ENCODE peak calls at places on chromosomes 1 and 21, in ten cellular contexts. I is neural progenitor cell; X is CD4-positive, alpha-beta T cell; A is CD8-positive, alpha-beta T cell; Y is neural crest cell; Q is brain microvascular endothelial cell; O is HL-60; M is left ventricle myocardium inferior; N is progenitor cell of endocrine pancreas; E is B cell. P is an unnamed sample.

GRCh38 chr1:231827337-231828105 is 200.9 kb downstream of the DISC1 start:
- DNase-seq in I (no peak), X (no peak), A (no peak), Y (no peak), Q (peak), O (no peak), M (no peak), N (no peak), E (no peak), P (peak)

GRCh38 chr1:100860397-100860991 is 34.1 kb downstream of the EXTL2 start:
- DNase-seq in I (peak), X (no peak), A (no peak), Y (no peak), Q (peak), O (no peak), M (no peak), N (no peak), E (no peak), P (peak)

GRCh38 chr1:229879746-229880145 is 187.3 kb upstream of the GALNT2 start:
- DNase-seq in I (no peak), X (no peak), A (no peak), Y (no peak), Q (no peak), O (no peak), M (no peak), N (no peak), E (no peak), P (no peak)

GRCh38 chr1:40976952-40977690 is 2.4 kb upstream of the CTPS1 start:
- DNase-seq in I (no peak), X (no peak), A (no peak), Y (no peak), Q (peak), O (no peak), M (no peak), N (no peak), E (no peak), P (no peak)

GRCh38 chr1:230977781-230978490 is 725 bp downstream of the TTC13 start:
- DNase-seq in I (peak), X (peak), A (peak), Y (peak), Q (no peak), O (no peak), M (peak), N (peak), E (peak), P (peak)

GRCh38 chr21:39020751-39021474 is 162.3 kb downstream of the PSMG1 start:
- DNase-seq in I (no peak), X (no peak), A (no peak), Y (no peak), Q (peak), O (no peak), M (peak), N (no peak), E (no peak), P (peak)

GRCh38 chr21:31034378-31034777 is 3.9 kb downstream of the KRTAP19-8 start:
- DNase-seq in I (no peak), X (no peak), A (no peak), Y (no peak), Q (no peak), O (no peak), M (no peak), N (no peak), E (no peak), P (no peak)

GRCh38 chr1:211632808-211633522 is 42.5 kb downstream of the NEK2 start:
- DNase-seq in I (no peak), X (no peak), A (no peak), Y (no peak), Q (peak), O (no peak), M (peak), N (no peak), E (no peak), P (no peak)

GRCh38 chr1:192977089-192977706 is 82.0 kb downstream of the UCHL5 start:
- DNase-seq in I (no peak), X (no peak), A (no peak), Y (no peak), Q (no peak), O (no peak), M (no peak), N (no peak), E (no peak), P (no peak)

GRCh38 chr1:32741417-32742131 is 39.0 kb upstream of the SYNC start:
- DNase-seq in I (peak), X (no peak), A (no peak), Y (no peak), Q (no peak), O (no peak), M (no peak), N (no peak), E (no peak), P (peak)

GRCh38 chr1:235954306-235955283 is 87.9 kb upstream of the LYST start:
- DNase-seq in I (no peak), X (peak), A (peak), Y (no peak), Q (peak), O (peak), M (peak), N (no peak), E (peak), P (no peak)

GRCh38 chr1:179175011-179175934 is 54.2 kb downstream of the ABL2 start:
- DNase-seq in I (no peak), X (no peak), A (no peak), Y (peak), Q (peak), O (peak), M (no peak), N (no peak), E (no peak), P (peak)

GRCh38 chr1:226362346-226362745 is 45.5 kb downstream of the PARP1 start:
- DNase-seq in I (no peak), X (no peak), A (no peak), Y (no peak), Q (no peak), O (no peak), M (no peak), N (no peak), E (no peak), P (no peak)

GRCh38 chr1:47409311-47410085 is 6.6 kb upstream of the FOXE3 start:
- DNase-seq in I (no peak), X (no peak), A (no peak), Y (no peak), Q (peak), O (no peak), M (no peak), N (no peak), E (no peak), P (peak)

GRCh38 chr1:2526824-2527552 is 592 bp upstream of the PANK4 start:
- DNase-seq in I (no peak), X (no peak), A (no peak), Y (no peak), Q (no peak), O (no peak), M (peak), N (no peak), E (peak), P (peak)

GRCh38 chr1:154222918-154223317 is 2.2 kb downstream of the UBAP2L start:
- DNase-seq in I (no peak), X (no peak), A (no peak), Y (no peak), Q (no peak), O (no peak), M (no peak), N (no peak), E (no peak), P (no peak)

GRCh38 chr1:81703736-81704463 is 96.8 kb upstream of the ADGRL2 start:
- DNase-seq in I (peak), X (no peak), A (no peak), Y (no peak), Q (peak), O (no peak), M (no peak), N (no peak), E (no peak), P (peak)

GRCh38 chr1:234608720-234609527 is 1.1 kb downstream of the IRF2BP2 start:
- DNase-seq in I (peak), X (peak), A (peak), Y (no peak), Q (peak), O (peak), M (peak), N (no peak), E (peak), P (no peak)

GRCh38 chr1:96763514-96763913 is 41.9 kb downstream of the PTBP2 start:
- DNase-seq in I (no peak), X (no peak), A (no peak), Y (no peak), Q (no peak), O (no peak), M (no peak), N (no peak), E (no peak), P (no peak)
- TF ChIP-seq CTCF in I (no peak), X (no peak), A (no peak), Y (no peak), Q (no peak), O (no peak), M (no peak), N (no peak), E (no peak), P (no peak)

GRCh38 chr1:19439464-19440171 is 45.7 kb downstream of the CAPZB start:
- DNase-seq in I (peak), X (peak), A (peak), Y (no peak), Q (no peak), O (no peak), M (peak), N (no peak), E (peak), P (peak)
- TF ChIP-seq CTCF in I (peak), X (peak), A (peak), Y (no peak), Q (peak), O (no peak), M (peak), N (peak), E (peak), P (no peak)

DNA sequence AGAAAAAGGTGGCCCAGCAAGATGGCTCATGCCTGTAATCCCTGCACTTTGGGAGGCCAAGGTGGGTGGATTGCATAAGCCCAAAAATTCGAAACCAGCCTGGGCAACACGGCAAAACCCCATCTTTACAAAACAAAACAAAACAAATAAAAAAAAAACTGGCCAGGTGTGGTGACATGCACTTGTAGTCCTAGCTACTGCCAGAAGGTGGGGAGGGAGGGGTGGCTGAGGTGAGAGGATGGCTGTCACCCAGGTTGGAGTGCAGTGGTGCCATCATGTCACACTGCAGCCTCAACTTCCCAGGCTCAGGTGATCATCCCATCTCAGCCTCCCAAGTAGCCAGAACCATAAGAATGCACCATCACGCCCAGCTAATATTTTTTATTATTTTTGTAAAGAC is 22.8 kb downstream of the RERE start:
- DNase-seq in I (no peak), X (no peak), A (no peak), Y (no peak), Q (no peak), O (no peak), M (no peak), N (no peak), E (no peak), P (no peak)
- TF ChIP-seq CTCF in I (no peak), X (no peak), A (no peak), Y (no peak), Q (no peak), O (no peak), M (no peak), N (peak), E (no peak), P (no peak)

GRCh38 chr1:243499248-243499647 is 243.4 kb downstream of the SDCCAG8 start:
- DNase-seq in I (no peak), X (no peak), A (no peak), Y (no peak), Q (no peak), O (no peak), M (no peak), N (no peak), E (no peak), P (no peak)

GRCh38 chr1:243500506-243500905 is 244.7 kb downstream of the SDCCAG8 start:
- DNase-seq in I (no peak), X (no peak), A (no peak), Y (no peak), Q (no peak), O (no peak), M (no peak), N (no peak), E (no peak), P (no peak)

GRCh38 chr1:243499711-243500110 is 243.9 kb downstream of the SDCCAG8 start:
- DNase-seq in I (no peak), X (no peak), A (no peak), Y (no peak), Q (no peak), O (no peak), M (no peak), N (no peak), E (no peak), P (no peak)

GRCh38 chr1:243503155-243503554 is 247.3 kb downstream of the SDCCAG8 start:
- DNase-seq in I (no peak), X (no peak), A (no peak), Y (no peak), Q (no peak), O (no peak), M (no peak), N (no peak), E (no peak), P (no peak)

DNA sequence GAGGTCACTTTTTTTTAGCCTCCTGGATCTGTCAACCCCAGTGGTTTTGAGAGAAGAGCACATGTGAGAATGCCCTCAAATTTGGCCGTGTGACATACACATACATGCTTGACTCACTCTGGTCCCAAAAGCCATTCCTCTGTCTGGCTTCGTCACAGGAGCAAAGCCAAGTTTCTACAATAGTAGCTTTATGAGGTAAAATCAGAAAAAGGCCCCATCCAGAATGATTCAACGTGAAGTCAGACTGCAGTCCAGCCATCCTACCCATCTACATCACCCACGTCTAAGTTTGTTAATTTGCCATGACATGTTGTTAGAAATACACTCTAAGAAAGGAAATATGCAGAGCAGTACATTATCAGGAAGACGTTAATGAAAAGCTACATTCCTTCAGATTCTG is 245.2 kb downstream of the SDCCAG8 start:
- DNase-seq in I (no peak), X (no peak), A (no peak), Y (no peak), Q (peak), O (no peak), M (no peak), N (no peak), E (no peak), P (peak)
- TF ChIP-seq CTCF in I (no peak), X (no peak), A (no peak), Y (no peak), Q (no peak), O (no peak), M (no peak), N (no peak), E (no peak), P (no peak)

DNA sequence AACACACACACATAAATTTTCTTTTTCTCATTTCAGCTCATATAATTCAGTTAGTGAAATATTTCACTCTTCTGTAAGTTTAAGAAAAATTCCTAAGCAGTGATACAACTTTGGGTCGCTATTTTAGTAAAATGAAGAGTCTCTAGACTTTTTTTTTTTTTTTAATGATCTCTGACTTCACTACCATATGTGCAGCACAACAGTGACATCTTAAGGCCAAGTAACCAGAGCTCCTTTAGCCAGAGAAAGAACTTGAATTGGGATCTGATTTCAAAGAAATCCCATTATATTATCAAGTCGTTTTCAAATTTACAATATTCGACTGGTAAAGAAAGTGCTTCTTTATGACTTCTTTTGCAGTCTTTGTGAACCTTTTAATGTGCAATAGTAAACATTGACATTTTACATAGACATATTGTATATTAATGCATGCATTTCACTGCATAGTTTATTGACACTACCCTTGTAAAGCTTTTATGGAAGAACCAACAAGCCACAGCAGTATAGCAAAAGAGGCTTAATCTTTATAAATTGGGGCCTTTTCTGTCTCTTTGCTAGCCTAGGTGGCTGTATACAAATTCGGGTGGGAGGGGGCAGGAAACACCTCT is 62.2 kb downstream of the LRRC40 start:
- DNase-seq in I (no peak), X (no peak), A (no peak), Y (no peak), Q (peak), O (no peak), M (no peak), N (no peak), E (no peak), P (peak)
- TF ChIP-seq CTCF in I (peak), X (no peak), A (no peak), Y (no peak), Q (peak), O (no peak), M (peak), N (peak), E (no peak), P (peak)

GRCh38 chr1:10934150-10934818 is 78.2 kb upstream of the TARDBP start:
- DNase-seq in I (no peak), X (no peak), A (no peak), Y (no peak), Q (no peak), O (no peak), M (no peak), N (no peak), E (no peak), P (no peak)

GRCh38 chr1:10935724-10936123 is 76.7 kb upstream of the TARDBP start:
- DNase-seq in I (no peak), X (no peak), A (no peak), Y (no peak), Q (no peak), O (no peak), M (no peak), N (no peak), E (no peak), P (no peak)

GRCh38 chr1:10935241-10935640 is 77.2 kb upstream of the TARDBP start:
- DNase-seq in I (no peak), X (no peak), A (no peak), Y (no peak), Q (no peak), O (no peak), M (no peak), N (no peak), E (no peak), P (no peak)

GRCh38 chr1:10928654-10929053 is 83.8 kb upstream of the TARDBP start:
- DNase-seq in I (no peak), X (no peak), A (no peak), Y (no peak), Q (no peak), O (no peak), M (no peak), N (no peak), E (no peak), P (no peak)

GRCh38 chr1:10932088-10932487 is 80.4 kb upstream of the TARDBP start:
- DNase-seq in I (no peak), X (no peak), A (peak), Y (no peak), Q (no peak), O (no peak), M (no peak), N (no peak), E (no peak), P (no peak)
- TF ChIP-seq CTCF in I (no peak), X (no peak), A (no peak), Y (no peak), Q (no peak), O (no peak), M (no peak), N (no peak), E (no peak), P (no peak)

GRCh38 chr1:52970149-52970548 is 43.1 kb downstream of the SCP2 start:
- DNase-seq in I (peak), X (no peak), A (no peak), Y (no peak), Q (no peak), O (no peak), M (no peak), N (no peak), E (no peak), P (peak)
- TF ChIP-seq CTCF in I (peak), X (peak), A (no peak), Y (peak), Q (peak), O (no peak), M (peak), N (peak), E (no peak), P (no peak)

DNA sequence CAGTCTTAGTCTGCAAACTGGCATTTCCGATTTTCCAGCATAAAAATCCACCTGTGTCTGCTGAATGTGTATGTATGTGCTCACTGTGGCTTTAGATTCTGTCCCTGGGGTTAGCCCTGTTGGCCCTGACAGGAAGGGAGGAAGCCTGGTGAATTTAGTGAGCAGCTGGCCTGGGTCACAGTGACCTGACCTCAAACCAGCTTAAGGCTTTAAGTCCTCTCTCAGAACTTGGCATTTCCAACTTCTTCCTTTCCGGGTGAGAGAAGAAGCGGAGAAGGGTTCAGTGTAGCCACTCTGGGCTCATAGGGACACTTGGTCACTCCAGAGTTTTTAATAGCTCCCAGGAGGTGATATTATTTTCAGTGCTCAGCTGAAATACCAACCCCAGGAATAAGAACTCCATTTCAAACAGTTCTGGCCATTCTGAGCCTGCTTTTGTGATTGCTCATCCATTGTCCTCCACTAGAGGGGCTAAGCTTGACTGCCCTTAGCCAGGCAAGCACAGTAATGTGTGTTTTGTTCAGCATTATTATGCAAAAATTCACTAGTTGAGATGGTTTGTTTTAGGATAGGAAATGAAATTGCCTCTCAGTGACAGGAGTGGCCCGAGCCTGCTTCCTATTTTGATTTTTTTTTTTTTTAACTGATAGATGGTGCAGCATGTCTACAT is 2.5 kb upstream of the OLFML3 start:
- DNase-seq in I (peak), X (no peak), A (no peak), Y (peak), Q (peak), O (no peak), M (no peak), N (no peak), E (no peak), P (peak)
- TF ChIP-seq CTCF in I (peak), X (no peak), A (peak), Y (peak), Q (peak), O (peak), M (peak), N (peak), E (no peak), P (peak)

GRCh38 chr1:28458237-28459228 is 47.3 kb upstream of the RCC1 start:
- DNase-seq in I (no peak), X (no peak), A (no peak), Y (no peak), Q (no peak), O (no peak), M (no peak), N (no peak), E (no peak), P (no peak)
- TF ChIP-seq CTCF in I (no peak), X (no peak), A (no peak), Y (no peak), Q (no peak), O (no peak), M (no peak), N (no peak), E (no peak), P (no peak)

P was measured in foreskin fibroblast.